ENCODE peak calls at places on chromosomes 7 and 10, in six cellular contexts. Z is lung, K is prostate gland, A is breast epithelium, I is lower lobe of right lung, L is OCI-LY7. X is an unnamed sample.

GRCh38 chr7:80420876-80421275 is 91.0 kb downstream of the GNAT3 start:
- DNase-seq in Z (no peak), K (no peak), A (no peak), I (no peak), L (no peak), X (no peak)

GRCh38 chr10:126509211-126509610 is 120.9 kb upstream of the ADAM12 start:
- DNase-seq in Z (no peak), K (no peak), A (no peak), I (no peak), L (no peak), X (no peak)

GRCh38 chr10:129758591-129759021 is 205.5 kb downstream of the EBF3 start:
- DNase-seq in Z (no peak), K (peak; percentile 2), A (peak; percentile 15), I (peak; percentile 31), L (no peak), X (no peak)

GRCh38 chr7:112701456-112701855 is 88.7 kb downstream of the TMEM168 start:
- DNase-seq in Z (no peak), K (no peak), A (no peak), I (no peak), L (no peak), X (no peak)

GRCh38 chr10:132136097-132136521 is 50.6 kb upstream of the DPYSL4 start:
- DNase-seq in Z (no peak), K (no peak), A (no peak), I (peak; percentile 42), L (no peak), X (no peak)

GRCh38 chr10:22722770-22723169 is 8.4 kb upstream of the PIP4K2A start:
- DNase-seq in Z (no peak), K (no peak), A (no peak), I (no peak), L (no peak), X (no peak)

GRCh38 chr7:91263359-91264082 is 712 bp upstream of the FZD1 start:
- DNase-seq in Z (peak; percentile 41), K (peak; percentile 63), A (no peak), I (peak; percentile 67), L (no peak), X (peak; percentile 61)

GRCh38 chr7:110296321-110296720 is 794.6 kb upstream of the LRRN3 start:
- DNase-seq in Z (no peak), K (no peak), A (no peak), I (no peak), L (no peak), X (no peak)

GRCh38 chr7:128093606-128094005 is 62.4 kb upstream of the LRRC4 start:
- DNase-seq in Z (no peak), K (no peak), A (no peak), I (no peak), L (no peak), X (no peak)

GRCh38 chr7:12431886-12432285 is 28.2 kb upstream of the VWDE start:
- DNase-seq in Z (no peak), K (no peak), A (no peak), I (no peak), L (no peak), X (peak; percentile 67)

GRCh38 chr10:70775679-70776454 is 9.3 kb downstream of the TBATA start:
- DNase-seq in Z (no peak), K (no peak), A (peak; percentile 16), I (no peak), L (no peak), X (no peak)

GRCh38 chr10:79246606-79247275 is 100.5 kb upstream of the PPIF start:
- DNase-seq in Z (no peak), K (no peak), A (no peak), I (peak; percentile 60), L (no peak), X (peak; percentile 57)

GRCh38 chr10:50234486-50234885 is 16.8 kb downstream of the ASAH2 start:
- DNase-seq in Z (no peak), K (no peak), A (no peak), I (no peak), L (no peak), X (no peak)

GRCh38 chr7:40921589-40922315 is 781.1 kb downstream of the INHBA start:
- DNase-seq in Z (no peak), K (no peak), A (peak; percentile 23), I (no peak), L (no peak), X (no peak)

GRCh38 chr10:23150610-23151009 is 41.5 kb upstream of the PTF1A start:
- DNase-seq in Z (no peak), K (no peak), A (no peak), I (no peak), L (no peak), X (no peak)

GRCh38 chr7:130008941-130009847 is 42.0 kb downstream of the ZC3HC1 start:
- DNase-seq in Z (peak; percentile 58), K (peak; percentile 53), A (peak; percentile 97), I (peak; percentile 62), L (no peak), X (peak; percentile 97)

GRCh38 chr7:101233907-101234547 is 3.6 kb downstream of the CLDN15 start:
- DNase-seq in Z (no peak), K (no peak), A (no peak), I (no peak), L (no peak), X (no peak)

GRCh38 chr7:103009466-103010219 is 65.0 kb downstream of the FBXL13 start:
- DNase-seq in Z (no peak), K (no peak), A (no peak), I (no peak), L (peak; percentile 75), X (peak; percentile 19)

GRCh38 chr10:78181381-78182055 is 147.9 kb downstream of the RPS24 start:
- DNase-seq in Z (no peak), K (no peak), A (no peak), I (no peak), L (no peak), X (no peak)

GRCh38 chr7:95213809-95214492 is 110.4 kb downstream of the PON1 start:
- DNase-seq in Z (no peak), K (no peak), A (no peak), I (no peak), L (no peak), X (peak; percentile 32)

GRCh38 chr10:13053794-13054462 is 46.0 kb upstream of the OPTN start:
- DNase-seq in Z (no peak), K (peak; percentile 57), A (no peak), I (no peak), L (no peak), X (peak; percentile 13)

GRCh38 chr7:907158-907980 is 31.0 kb downstream of the GET4 start:
- DNase-seq in Z (no peak), K (no peak), A (no peak), I (no peak), L (no peak), X (no peak)

GRCh38 chr7:156722427-156722826 is 81.9 kb downstream of the RNF32 start:
- DNase-seq in Z (no peak), K (no peak), A (no peak), I (no peak), L (no peak), X (no peak)

GRCh38 chr10:91389636-91390512 is 20.3 kb upstream of the HECTD2 start:
- DNase-seq in Z (no peak), K (peak; percentile 36), A (no peak), I (no peak), L (peak; percentile 84), X (no peak)

GRCh38 chr7:15524077-15524476 is 37.7 kb downstream of the AGMO start:
- DNase-seq in Z (no peak), K (no peak), A (no peak), I (no peak), L (no peak), X (no peak)

GRCh38 chr7:45212606-45213005 is 55.0 kb downstream of the RAMP3 start:
- DNase-seq in Z (no peak), K (no peak), A (no peak), I (no peak), L (no peak), X (no peak)

GRCh38 chr7:2654059-2654458 is 22.3 kb downstream of the TTYH3 start:
- DNase-seq in Z (no peak), K (no peak), A (no peak), I (no peak), L (no peak), X (no peak)

GRCh38 chr7:70761711-70762328 is 370.1 kb upstream of the GALNT17 start:
- DNase-seq in Z (no peak), K (no peak), A (no peak), I (no peak), L (peak; percentile 71), X (no peak)
- H3K27ac ChIP-seq in Z (no peak overlapping the region), K (no peak overlapping the region), A (no peak overlapping the region), I (no peak overlapping the region), L (no peak overlapping the region), X (no peak overlapping the region)

GRCh38 chr7:74029094-74029785 is 1.3 kb downstream of the ELN start:
- DNase-seq in Z (no peak), K (no peak), A (no peak), I (no peak), L (no peak), X (peak; percentile 48)

GRCh38 chr7:74028321-74028812 is 394 bp downstream of the ELN start:
- DNase-seq in Z (no peak), K (no peak), A (no peak), I (no peak), L (no peak), X (no peak)

GRCh38 chr7:74030861-74031260 is 2.9 kb downstream of the ELN start:
- DNase-seq in Z (no peak), K (no peak), A (no peak), I (no peak), L (no peak), X (peak; percentile 43)

GRCh38 chr7:74031403-74032190 is 3.6 kb downstream of the ELN start:
- DNase-seq in Z (no peak), K (no peak), A (no peak), I (no peak), L (no peak), X (no peak)

GRCh38 chr7:74029991-74030415 is 2.0 kb downstream of the ELN start:
- DNase-seq in Z (no peak), K (no peak), A (no peak), I (no peak), L (no peak), X (no peak)
- H3K4me3 ChIP-seq in Z (peak overlapping the region; percentile 34), K (peak overlapping the region; percentile 36), A (peak overlapping the region; percentile 74), I (peak overlapping the region; percentile 60), L (no peak overlapping the region), X (no peak overlapping the region)

GRCh38 chr7:36036590-36036989 is 116.5 kb upstream of the EEPD1 start:
- DNase-seq in Z (no peak), K (no peak), A (no peak), I (no peak), L (no peak), X (peak; percentile 8)
- H3K27ac ChIP-seq in Z (peak overlapping the region; percentile 87), K (peak overlapping the region; percentile 59), A (peak overlapping the region; percentile 82), I (peak overlapping the region; percentile 87), L (no peak overlapping the region), X (peak overlapping the region; percentile 73)

DNA sequence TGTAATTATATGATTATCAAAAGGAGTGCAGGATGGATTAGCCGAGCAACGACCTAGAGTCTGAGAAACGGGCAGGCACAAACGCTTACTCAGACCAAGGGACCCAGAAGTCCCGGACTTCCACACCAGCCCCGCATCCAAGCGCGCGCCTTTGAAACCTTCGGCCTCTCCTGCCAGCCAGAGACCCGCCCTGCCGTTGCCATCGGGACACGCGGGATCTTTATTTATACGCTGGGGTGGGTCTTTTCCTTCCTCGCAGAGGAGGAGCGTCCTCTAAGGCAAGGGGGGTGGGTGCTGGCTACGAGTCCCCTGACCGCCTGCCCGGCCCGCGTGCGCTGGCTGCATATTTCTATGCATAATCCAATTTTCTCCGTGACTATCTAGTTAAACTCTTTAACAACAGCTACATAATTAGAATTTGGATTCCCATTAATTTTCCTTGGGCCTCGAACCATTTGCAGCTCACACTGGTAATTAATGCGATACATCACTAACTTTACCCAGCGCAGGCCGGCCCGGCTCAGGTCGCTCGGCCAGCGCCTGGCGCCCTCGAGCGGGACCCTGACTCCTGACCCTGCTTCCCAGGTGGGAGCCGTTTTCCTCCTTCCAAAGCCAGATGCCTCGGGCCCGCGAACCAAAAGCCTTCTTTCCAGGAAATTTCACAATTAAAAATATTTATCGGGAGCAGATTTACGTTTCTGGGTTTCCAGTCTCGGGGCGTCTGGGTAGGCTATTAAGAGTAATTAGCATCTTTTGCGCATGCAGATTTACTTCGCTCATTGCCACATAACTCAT is 12.4 kb downstream of the LBX1 start:
- DNase-seq in Z (no peak), K (no peak), A (no peak), I (no peak), L (no peak), X (no peak)
- H3K4me3 ChIP-seq in Z (no peak overlapping the region), K (no peak overlapping the region), A (no peak overlapping the region), I (no peak overlapping the region), L (no peak overlapping the region), X (no peak overlapping the region)